ENCODE peak calls at places on chromosomes 1 and 21, in five cellular contexts. M is WTC11; N is hippocampal formation; Q is amniotic stem cell; D is CD4-positive, alpha-beta T cell. C is an unnamed sample.

GRCh38 chr1:111203681-111204210 is 3.3 kb upstream of the DENND2D start:
- DNase-seq in D (peak), Q (no peak), M (peak), N (no peak), C (no peak)

GRCh38 chr1:38735651-38736161 is 123.9 kb downstream of the RRAGC start:
- DNase-seq in N (no peak), Q (peak), D (no peak), M (no peak), C (no peak)

GRCh38 chr21:39321424-39321823 is 8.0 kb upstream of the BRWD1 start:
- DNase-seq in Q (no peak), N (no peak), M (no peak), D (no peak), C (no peak)

GRCh38 chr1:86523670-86524354 is 23.1 kb upstream of the CLCA4 start:
- DNase-seq in M (no peak), Q (no peak), D (no peak), N (no peak), C (no peak)

GRCh38 chr21:26136686-26137085 is 33.9 kb downstream of the APP start:
- DNase-seq in M (no peak), D (no peak), N (no peak), Q (no peak), C (no peak)

GRCh38 chr21:44737706-44738354 is 26.5 kb upstream of the TSPEAR start:
- DNase-seq in N (no peak), D (no peak), Q (no peak), M (no peak), C (no peak)

GRCh38 chr21:39186676-39187075 is 3.4 kb upstream of the PSMG1 start:
- DNase-seq in D (no peak), Q (no peak), N (no peak), M (no peak), C (no peak)

GRCh38 chr1:101314244-101314643 is 77.4 kb downstream of the S1PR1 start:
- DNase-seq in N (no peak), D (no peak), Q (no peak), M (no peak), C (no peak)

GRCh38 chr1:153513023-153513422 is 22.8 kb downstream of the S100A6 start:
- DNase-seq in M (no peak), Q (no peak), N (no peak), D (no peak), C (no peak)

GRCh38 chr1:66676616-66677298 is 75.5 kb upstream of the DYNLT5 start:
- DNase-seq in M (no peak), D (no peak), Q (no peak), N (no peak), C (no peak)

GRCh38 chr1:91584309-91584708 is 83.7 kb downstream of the CDC7 start:
- DNase-seq in Q (no peak), D (no peak), M (no peak), N (no peak), C (no peak)

C was measured in putamen.